ENCODE peak calls at places on chromosomes 5 and 9, in seven cellular contexts. V, C, G, W, E, N and M are unnamed samples.

GRCh38 chr9:121292051-121292450 is 24.1 kb downstream of the GSN start:
- DNase-seq in V (no peak), C (no peak), N (no peak), E (no peak), G (no peak), W (no peak), M (no peak)

GRCh38 chr9:680106-680505 is 161.4 kb upstream of the DMRT1 start:
- DNase-seq in C (no peak), V (no peak), G (no peak), N (no peak), E (no peak), W (no peak), M (no peak)

GRCh38 chr9:121662359-121662758 is 10.9 kb downstream of the DAB2IP start:
- DNase-seq in N (no peak), W (no peak), G (no peak), E (no peak), C (no peak), V (no peak), M (no peak)

GRCh38 chr9:109518621-109519335 is 20.7 kb upstream of the PTPN3 start:
- DNase-seq in E (no peak), W (no peak), V (no peak), N (no peak), G (no peak), C (no peak), M (peak)

GRCh38 chr9:89554307-89554706 is 50.5 kb upstream of the GADD45G start:
- DNase-seq in E (no peak), C (no peak), N (no peak), W (no peak), G (no peak), V (no peak), M (no peak)

GRCh38 chr9:84397151-84397728 is 56.7 kb upstream of the SLC28A3 start:
- DNase-seq in C (peak), N (peak), G (peak), V (peak), W (peak), E (peak), M (peak)

GRCh38 chr5:122965111-122965510 is 71.4 kb downstream of the PPIC start:
- DNase-seq in V (no peak), E (no peak), N (no peak), G (no peak), W (no peak), C (no peak), M (no peak)

GRCh38 chr9:68690088-68690487 is 15.0 kb upstream of the PIP5K1B start:
- DNase-seq in C (no peak), G (no peak), W (no peak), E (no peak), V (no peak), N (no peak), M (no peak)

GRCh38 chr9:77017505-77017894 is 2.0 kb upstream of the FOXB2 start:
- DNase-seq in E (no peak), C (no peak), V (peak), W (no peak), G (no peak), N (no peak), M (no peak)

GRCh38 chr5:120358949-120359348 is 105.2 kb upstream of the PRR16 start:
- DNase-seq in N (no peak), C (no peak), W (no peak), E (peak), V (no peak), G (no peak), M (no peak)

GRCh38 chr5:10678236-10678635 is 82.8 kb downstream of the DAP start:
- DNase-seq in C (no peak), N (no peak), W (no peak), V (no peak), E (no peak), G (no peak), M (peak)

GRCh38 chr9:72477862-72478564 is 43.4 kb upstream of the TMC1 start:
- DNase-seq in W (no peak), N (no peak), E (peak), C (peak), V (no peak), G (peak), M (peak)

GRCh38 chr5:152505442-152506042 is 100.5 kb upstream of the NMUR2 start:
- DNase-seq in E (peak), N (peak), W (no peak), G (peak), C (peak), V (peak), M (peak)

GRCh38 chr9:35774907-35775635 is 16.3 kb upstream of the NPR2 start:
- DNase-seq in G (no peak), E (peak), W (no peak), C (no peak), V (no peak), N (peak), M (no peak)

GRCh38 chr9:120841930-120842684 is 615 bp downstream of the PSMD5 start:
- DNase-seq in V (no peak), G (no peak), E (no peak), N (no peak), W (no peak), C (no peak), M (peak)

GRCh38 chr9:126148523-126148870 is 178.1 kb upstream of the MVB12B start:
- DNase-seq in N (no peak), G (no peak), C (no peak), W (no peak), E (no peak), V (no peak), M (no peak)

GRCh38 chr9:694499-695154 is 146.9 kb upstream of the DMRT1 start:
- DNase-seq in N (no peak), C (no peak), W (no peak), E (no peak), V (no peak), G (no peak), M (no peak)

GRCh38 chr5:75837258-75837841 is 120.1 kb upstream of the POC5 start:
- DNase-seq in C (no peak), V (no peak), G (no peak), E (no peak), N (no peak), W (peak), M (no peak)

GRCh38 chr5:124738751-124739559 is 7.5 kb downstream of the ZNF608 start:
- DNase-seq in E (no peak), C (no peak), N (no peak), V (peak), W (no peak), G (no peak), M (no peak)

GRCh38 chr5:142175461-142176142 is 67.0 kb downstream of the NDFIP1 start:
- DNase-seq in N (no peak), V (no peak), W (no peak), E (no peak), C (no peak), G (no peak), M (no peak)

GRCh38 chr9:110101531-110102161 is 106.3 kb downstream of the C9orf152 start:
- DNase-seq in C (no peak), G (no peak), E (no peak), N (no peak), V (no peak), W (peak), M (no peak)

GRCh38 chr5:74638776-74639537 is 1.6 kb downstream of the ENC1 start:
- DNase-seq in G (no peak), C (no peak), W (peak), V (peak), N (no peak), E (no peak), M (no peak)

GRCh38 chr9:114051706-114052105 is 26.4 kb downstream of the AMBP start:
- DNase-seq in C (no peak), G (no peak), N (no peak), V (no peak), E (no peak), W (no peak), M (no peak)

GRCh38 chr5:16902846-16903245 is 33.2 kb downstream of the MYO10 start:
- DNase-seq in G (no peak), V (no peak), E (no peak), W (no peak), N (no peak), C (no peak), M (no peak)

GRCh38 chr5:39100851-39101396 is 26.7 kb upstream of the RICTOR start:
- DNase-seq in V (no peak), N (no peak), E (no peak), G (no peak), C (peak), W (no peak), M (peak)

GRCh38 chr5:67770431-67771025 is 445.0 kb upstream of the PIK3R1 start:
- DNase-seq in W (peak), E (peak), V (no peak), C (peak), G (no peak), N (no peak), M (peak)

GRCh38 chr5:134649163-134649916 is 755 bp downstream of the SEC24A start:
- DNase-seq in W (no peak), C (no peak), E (peak), N (no peak), G (no peak), V (peak), M (peak)

GRCh38 chr5:72465601-72466563 is 41.3 kb downstream of the ZNF366 start:
- DNase-seq in N (no peak), W (peak), V (no peak), C (no peak), G (no peak), E (no peak), M (no peak)

GRCh38 chr9:132837501-132838268 is 40.4 kb downstream of the AK8 start:
- DNase-seq in N (no peak), W (no peak), G (no peak), C (no peak), V (no peak), E (no peak), M (no peak)

GRCh38 chr9:33447404-33448158 is at the start of gene AQP3:
- DNase-seq in C (peak), V (peak), N (peak), W (no peak), G (no peak), E (peak), M (peak)

GRCh38 chr5:143796110-143796509 is 15.9 kb upstream of the HMHB1 start:
- DNase-seq in N (no peak), C (no peak), W (no peak), G (no peak), V (no peak), E (no peak), M (no peak)

GRCh38 chr5:120806132-120806531 is 342.0 kb downstream of the PRR16 start:
- DNase-seq in N (no peak), G (no peak), V (no peak), E (no peak), W (no peak), C (no peak), M (no peak)

GRCh38 chr9:131255731-131256197 is 20.5 kb downstream of the FAM78A start:
- DNase-seq in G (no peak), N (no peak), W (no peak), V (no peak), C (no peak), E (no peak), M (no peak)

GRCh38 chr9:37083654-37084053 is 36.7 kb upstream of the ZCCHC7 start:
- DNase-seq in V (no peak), G (no peak), C (no peak), E (no peak), N (no peak), W (no peak), M (no peak)

GRCh38 chr9:79955300-79955699 is 383.5 kb downstream of the TLE4 start:
- DNase-seq in G (no peak), N (no peak), W (no peak), V (no peak), E (no peak), C (no peak), M (no peak)

GRCh38 chr9:23537192-23538059 is 288.6 kb downstream of the ELAVL2 start:
- DNase-seq in G (no peak), C (peak), E (no peak), N (peak), V (no peak), W (no peak), M (no peak)

GRCh38 chr9:117278020-117278419 is 136.8 kb downstream of the ASTN2 start:
- DNase-seq in N (no peak), C (no peak), V (peak), G (no peak), E (no peak), W (no peak), M (no peak)

GRCh38 chr9:111866976-111867375 is 29.6 kb upstream of the UGCG start:
- DNase-seq in W (no peak), N (no peak), C (peak), E (peak), G (no peak), V (no peak), M (no peak)

DNA sequence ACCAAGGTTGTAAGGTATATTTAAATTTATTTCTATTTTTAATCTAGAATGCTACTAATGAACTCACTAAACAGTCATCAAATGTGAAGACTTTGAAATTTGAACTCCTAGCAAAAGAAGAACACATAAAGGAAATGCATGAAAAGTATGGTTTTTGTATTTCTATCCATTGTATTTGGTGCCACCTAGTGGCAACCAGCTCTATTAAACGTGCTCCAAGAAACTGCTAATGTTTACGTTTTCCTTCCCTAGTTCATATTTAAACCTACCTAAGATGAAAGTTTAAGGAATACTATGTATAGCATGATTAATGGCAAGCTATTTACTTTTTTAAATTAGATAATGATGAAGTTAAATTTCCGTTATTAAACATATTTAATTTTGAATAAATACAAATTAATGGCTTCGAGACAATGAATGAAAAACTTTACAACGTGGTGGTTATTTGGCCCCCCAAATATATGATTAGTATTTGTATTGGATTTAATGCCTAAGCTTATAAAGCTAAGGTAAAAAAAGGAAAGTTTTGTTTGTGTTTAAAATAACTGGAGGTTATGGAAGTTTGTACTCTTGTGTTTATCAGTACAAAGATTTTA is 115.9 kb upstream of the SH3GL2 start:
- DNase-seq in N (no peak), G (no peak), V (peak), E (peak), C (peak), W (no peak), M (peak)
- TF ChIP-seq JUND in N (no peak), G (no peak), V (no peak), E (no peak), C (no peak), W (no peak), M (no peak)

GRCh38 chr5:176995122-176995490 is 11.5 kb downstream of the UIMC1 start:
- DNase-seq in G (no peak), C (no peak), W (no peak), N (no peak), V (no peak), E (peak), M (no peak)

GRCh38 chr5:176996780-176997179 is 9.8 kb downstream of the UIMC1 start:
- DNase-seq in W (no peak), G (no peak), C (no peak), V (no peak), E (no peak), N (no peak), M (no peak)

GRCh38 chr5:176995896-176996767 is 10.4 kb downstream of the UIMC1 start:
- DNase-seq in N (no peak), G (no peak), C (no peak), V (no peak), W (peak), E (no peak), M (no peak)

GRCh38 chr5:176998828-176999227 is 7.8 kb downstream of the UIMC1 start:
- DNase-seq in E (no peak), V (no peak), N (no peak), C (no peak), W (no peak), G (no peak), M (no peak)

DNA sequence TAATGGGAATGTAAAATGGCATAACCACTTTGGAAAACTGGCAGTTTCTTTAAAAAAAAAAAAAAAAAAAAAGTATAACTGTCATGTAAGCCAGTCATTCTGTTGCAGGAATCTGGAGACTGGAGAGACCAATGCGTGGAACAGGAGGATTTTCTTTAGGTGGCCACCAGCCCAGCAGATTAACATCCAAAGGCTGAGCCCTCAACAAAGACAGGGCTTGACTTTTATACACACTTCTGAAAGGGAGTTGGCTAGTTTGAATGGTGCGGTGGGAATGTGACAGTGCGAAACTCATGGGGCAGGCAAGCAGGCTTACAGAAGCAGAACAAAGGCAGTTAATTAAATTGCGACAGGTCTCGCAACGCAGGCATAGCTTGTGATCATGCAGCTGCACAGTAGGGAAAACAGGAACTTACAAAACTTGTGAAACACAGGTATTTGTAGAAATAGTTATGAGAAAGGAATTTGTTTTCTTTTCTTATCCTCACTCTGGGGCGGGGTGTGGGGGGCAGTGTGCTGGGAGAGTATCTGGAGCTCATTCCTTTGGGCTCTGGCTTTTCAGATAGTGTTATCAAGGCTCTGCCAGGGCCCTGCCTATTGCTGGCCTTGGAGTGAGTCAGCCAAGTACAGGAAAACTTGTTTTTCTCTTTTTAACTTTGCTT is 12.0 kb downstream of the UIMC1 start:
- DNase-seq in E (peak), N (no peak), G (no peak), C (peak), V (no peak), W (peak), M (no peak)
- TF ChIP-seq JUND in E (peak), N (no peak), G (no peak), C (no peak), V (no peak), W (no peak), M (no peak)

DNA sequence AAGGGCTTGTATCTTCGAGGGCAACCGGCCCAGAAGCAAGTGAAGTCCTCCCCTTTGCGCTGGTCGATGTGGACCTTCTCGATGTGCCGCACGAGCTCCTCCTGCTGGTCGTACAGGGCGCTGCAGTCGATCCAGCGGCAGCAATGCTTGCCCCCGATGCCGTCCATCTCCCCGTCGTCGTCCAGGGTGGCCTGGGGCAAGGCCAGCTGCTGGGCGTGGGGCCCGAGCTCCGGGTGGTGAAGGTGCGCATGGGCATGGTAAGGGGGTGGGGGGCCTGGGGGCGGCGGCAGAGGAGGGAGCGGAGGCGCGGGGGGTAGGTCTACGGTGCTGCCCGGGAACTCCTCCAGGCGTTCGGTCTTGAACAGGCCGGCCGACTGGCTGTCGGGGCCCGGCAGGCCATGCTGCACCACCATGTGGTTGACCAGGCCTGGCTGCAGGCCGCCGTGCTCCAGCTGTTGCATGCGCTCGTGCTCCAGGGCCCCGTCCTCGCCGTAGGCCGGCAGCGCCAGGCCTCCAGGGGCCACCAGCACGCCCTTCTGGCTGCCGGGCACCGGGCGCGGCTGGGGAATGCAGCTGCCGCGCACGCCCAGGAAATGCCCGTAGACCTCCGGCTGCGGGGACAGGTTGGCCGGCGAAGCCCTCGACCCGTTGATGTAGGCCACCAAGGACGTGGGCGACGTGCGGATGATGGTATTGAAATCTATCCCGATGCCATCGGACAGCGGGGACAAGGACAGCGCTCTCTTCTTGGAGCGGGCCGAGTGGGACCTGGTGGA is 181.8 kb downstream of the GLIS3 start:
- DNase-seq in G (no peak), V (peak), E (peak), N (peak), C (peak), W (no peak), M (no peak)
- TF ChIP-seq JUND in G (no peak), V (no peak), E (no peak), N (no peak), C (no peak), W (no peak), M (no peak)

GRCh38 chr5:137580030-137580429 is 80.9 kb upstream of the SPOCK1 start:
- DNase-seq in C (no peak), W (no peak), G (no peak), E (peak), V (no peak), N (peak), M (peak)
- TF ChIP-seq JUND in C (no peak), W (no peak), G (no peak), E (no peak), V (no peak), N (no peak), M (no peak)

DNA sequence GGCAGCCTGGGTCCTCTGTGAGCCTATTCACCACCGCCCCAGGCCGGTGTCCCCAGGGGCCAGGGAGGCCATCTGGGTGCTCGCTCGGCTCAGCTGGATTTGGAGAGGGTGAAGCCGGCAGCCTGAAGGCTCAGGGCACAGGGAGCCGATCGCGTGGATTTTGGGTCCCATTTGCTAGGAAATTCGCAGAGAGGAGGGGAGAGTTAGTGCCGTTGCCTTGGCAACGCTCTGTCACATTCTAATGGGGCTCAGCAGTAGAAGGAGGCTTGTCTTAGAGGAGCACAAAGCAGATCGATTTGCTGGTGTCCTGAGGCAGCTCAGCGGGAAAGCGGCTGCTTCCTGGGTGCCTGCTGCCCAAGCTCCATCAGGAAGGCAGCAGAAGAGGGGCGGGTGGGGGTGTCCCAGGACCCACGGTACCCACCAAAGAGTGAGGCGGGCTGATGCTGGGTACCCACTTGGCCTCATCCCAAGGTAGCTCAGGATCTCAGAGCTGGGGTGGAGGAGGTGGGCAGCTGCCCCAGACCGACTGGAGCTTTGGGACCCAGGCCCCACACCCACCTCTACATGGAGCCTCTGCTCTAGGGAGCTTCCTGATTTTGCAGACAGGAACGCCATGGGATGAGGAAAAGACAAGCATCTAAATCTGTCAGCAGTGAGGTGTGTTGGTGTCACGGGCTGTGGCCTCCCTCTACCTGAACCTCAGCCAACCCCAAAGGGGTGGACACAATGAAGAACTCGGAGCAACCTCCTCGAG is 17.1 kb upstream of the OLFM1 start:
- DNase-seq in E (no peak), C (no peak), G (no peak), V (peak), W (no peak), N (no peak), M (no peak)
- TF ChIP-seq JUND in E (no peak), C (no peak), G (no peak), V (no peak), W (no peak), N (no peak), M (no peak)

GRCh38 chr5:167261309-167262100 is 1029.9 kb upstream of the WWC1 start:
- DNase-seq in V (no peak), G (no peak), E (no peak), N (no peak), C (no peak), W (no peak), M (no peak)
- TF ChIP-seq JUND in V (no peak), G (no peak), E (no peak), N (no peak), C (no peak), W (no peak), M (no peak)

GRCh38 chr9:101087426-101087825 is 58.9 kb downstream of the PLPPR1 start:
- DNase-seq in V (no peak), W (no peak), C (no peak), N (no peak), E (no peak), G (no peak), M (no peak)
- TF ChIP-seq JUND in V (no peak), W (no peak), C (no peak), N (no peak), E (no peak), G (no peak), M (no peak)